ENCODE peak calls at places on chromosomes 12 and 14, in four cellular contexts. One of them, this sample, is unnamed. For H3K9me3, the result is how much of the 10 kb centered on the place peaks cover.

GRCh38 chr14:73211251-73211650 is 26.1 kb upstream of the PAPLN start:
- DNase-seq in HepG2: peak
- DNase-seq in PC-3: no peak
- DNase-seq in HCT116: no peak
- DNase-seq in this sample: no peak

GRCh38 chr12:49598527-49598926 is 6.9 kb downstream of the FAM186B start:
- DNase-seq in HepG2: no peak
- DNase-seq in PC-3: no peak
- DNase-seq in HCT116: no peak
- DNase-seq in this sample: no peak

GRCh38 chr12:6968426-6968825 is 2.0 kb downstream of the PHB2 start:
- DNase-seq in PC-3: no peak
- DNase-seq in HCT116: no peak
- DNase-seq in HepG2: no peak
- DNase-seq in this sample: no peak

GRCh38 chr12:38904932-38905479 is 385 bp downstream of the CPNE8 start:
- DNase-seq in HepG2: peak
- DNase-seq in PC-3: peak
- DNase-seq in HCT116: peak
- DNase-seq in this sample: peak

GRCh38 chr14:75885829-75886228 is 96.0 kb downstream of the TGFB3 start:
- DNase-seq in PC-3: no peak
- DNase-seq in HepG2: no peak
- DNase-seq in HCT116: no peak
- DNase-seq in this sample: peak

GRCh38 chr14:97120204-97121120 is 323.3 kb downstream of the VRK1 start:
- DNase-seq in PC-3: peak
- DNase-seq in HCT116: no peak
- DNase-seq in HepG2: no peak
- DNase-seq in this sample: no peak

GRCh38 chr12:14937689-14938088 is 648 bp downstream of the ERP27 start:
- DNase-seq in HCT116: peak
- DNase-seq in HepG2: no peak
- DNase-seq in PC-3: peak
- DNase-seq in this sample: no peak

GRCh38 chr12:62581288-62582064 is 114.8 kb downstream of the MON2 start:
- DNase-seq in HCT116: peak
- DNase-seq in HepG2: peak
- DNase-seq in PC-3: peak
- DNase-seq in this sample: peak

GRCh38 chr14:33271891-33272290 is 333.2 kb downstream of the NPAS3 start:
- DNase-seq in PC-3: no peak
- DNase-seq in HepG2: no peak
- DNase-seq in HCT116: no peak
- DNase-seq in this sample: no peak

GRCh38 chr14:60508363-60508706 is 611 bp upstream of the SIX6 start:
- DNase-seq in HCT116: no peak
- DNase-seq in HepG2: no peak
- DNase-seq in PC-3: no peak
- DNase-seq in this sample: no peak

GRCh38 chr14:68367444-68368014 is 425.3 kb downstream of the ZFP36L1 start:
- DNase-seq in HepG2: no peak
- DNase-seq in HCT116: no peak
- DNase-seq in PC-3: no peak
- DNase-seq in this sample: no peak
- H3K9ac ChIP-seq in HepG2: no peak
- H3K9ac ChIP-seq in HCT116: no peak
- H3K9ac ChIP-seq in PC-3: no peak
- H3K9ac ChIP-seq in this sample: no peak

DNA sequence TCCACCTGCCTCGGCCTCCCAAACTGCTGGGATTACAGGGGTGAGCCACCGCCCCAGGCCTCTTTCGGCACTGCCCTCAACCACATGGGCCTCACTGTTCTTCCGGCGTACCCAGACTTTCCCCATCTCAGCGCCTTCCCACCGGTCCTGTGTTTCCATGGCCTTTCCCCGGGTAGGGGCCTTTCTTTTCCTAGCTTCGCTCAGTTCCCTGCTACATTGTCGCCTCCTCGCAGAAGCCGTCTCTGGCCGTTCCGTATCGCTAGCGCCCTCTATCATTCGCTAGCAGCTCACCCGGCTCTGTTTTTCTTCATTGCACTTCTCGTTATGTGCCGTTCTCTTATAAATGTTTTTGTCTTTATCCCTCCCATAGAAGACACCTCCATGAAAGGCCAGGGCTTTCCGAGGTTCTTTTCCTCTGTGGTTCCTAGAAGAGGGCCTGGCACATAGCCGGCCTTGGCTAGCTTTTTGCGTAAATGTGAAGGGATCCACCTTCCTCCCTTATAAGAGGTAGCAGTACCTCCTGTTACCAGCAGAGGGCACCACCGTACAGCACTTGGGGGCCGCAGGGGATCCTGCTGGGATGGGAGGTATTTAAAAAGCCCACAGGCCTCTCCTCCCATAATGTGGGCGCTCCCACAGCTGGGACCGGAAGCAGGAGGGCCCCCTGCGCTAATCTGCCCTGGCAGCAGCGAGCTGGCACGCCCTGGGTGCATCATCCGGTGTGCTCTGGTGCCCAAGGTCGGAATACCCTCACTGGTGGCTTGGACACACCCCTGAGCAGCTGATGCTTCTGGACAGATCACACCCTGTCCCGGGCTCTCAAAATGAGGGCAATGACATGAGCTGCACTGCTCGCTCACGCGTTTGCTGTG is 18.8 kb downstream of the TAMALIN start:
- DNase-seq in HCT116: peak
- DNase-seq in PC-3: peak
- DNase-seq in HepG2: peak
- DNase-seq in this sample: peak
- TF ChIP-seq EZH2 in HCT116: no peak
- TF ChIP-seq EZH2 in PC-3: no peak
- TF ChIP-seq EZH2 in HepG2: no peak
- TF ChIP-seq EZH2 in this sample: no peak

DNA sequence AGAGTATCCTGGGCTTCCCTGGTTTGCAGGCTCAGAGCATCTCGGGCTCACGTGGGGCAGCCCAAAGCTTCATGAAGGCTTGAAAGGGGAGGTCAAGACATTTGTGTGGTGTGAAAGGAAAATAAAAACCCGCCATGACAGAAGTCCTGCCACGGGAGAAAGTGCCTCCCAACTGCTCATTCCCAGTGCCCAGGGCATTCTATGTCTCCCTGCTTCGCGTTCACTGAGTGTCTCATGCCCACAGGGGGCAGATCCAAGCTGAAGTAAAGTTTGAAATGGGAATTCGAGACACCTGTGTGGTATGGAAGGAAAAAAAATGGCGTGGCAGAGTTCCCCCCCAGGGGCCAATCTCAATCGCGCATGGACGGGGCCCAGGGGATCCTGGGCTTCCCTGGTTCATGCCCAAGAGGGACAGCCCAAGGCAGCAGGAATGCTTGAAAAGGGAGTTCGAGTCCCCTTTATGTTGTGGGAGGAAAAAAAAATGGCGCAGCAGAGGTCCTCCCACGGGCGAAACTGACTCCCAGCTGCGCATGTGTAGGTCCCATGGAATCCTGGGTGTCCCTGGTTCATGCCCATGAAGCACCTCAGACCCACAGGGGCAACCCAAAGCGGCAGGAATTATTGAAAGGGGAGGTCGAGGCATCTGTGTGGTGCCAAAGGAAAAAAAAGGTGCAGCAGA is 576.7 kb downstream of the ALG10 start:
- DNase-seq in PC-3: no peak
- DNase-seq in HCT116: no peak
- DNase-seq in HepG2: no peak
- DNase-seq in this sample: no peak
- H3K9me3 ChIP-seq in PC-3: under half
- H3K9me3 ChIP-seq in HCT116: under half
- H3K9me3 ChIP-seq in HepG2: half or more
- H3K9me3 ChIP-seq in this sample: half or more

GRCh38 chr14:68404652-68405183 is 388.1 kb downstream of the ZFP36L1 start:
- DNase-seq in HepG2: no peak
- DNase-seq in PC-3: no peak
- DNase-seq in HCT116: no peak
- DNase-seq in this sample: no peak
- H3K9ac ChIP-seq in HepG2: no peak
- H3K9ac ChIP-seq in PC-3: no peak
- H3K9ac ChIP-seq in HCT116: no peak
- H3K9ac ChIP-seq in this sample: no peak

GRCh38 chr14:65260786-65261185 is 151.7 kb upstream of the FUT8 start:
- DNase-seq in HepG2: no peak
- DNase-seq in HCT116: no peak
- DNase-seq in PC-3: no peak
- DNase-seq in this sample: no peak
- TF ChIP-seq EZH2 in HepG2: no peak
- TF ChIP-seq EZH2 in HCT116: no peak
- TF ChIP-seq EZH2 in PC-3: no peak
- TF ChIP-seq EZH2 in this sample: no peak

This sample was measured in mammary epithelial cell.